ENCODE peak calls at places on chromosomes 13 and 19, in eight cellular contexts. O is HCT116, J is GM23338, B is upper lobe of left lung, Y is Panc1, F is K562, W is HepG2, N is GM12878. X is an unnamed sample. For H3K4me1, the result is how much of the 10 kb centered on the place peaks cover.

GRCh38 chr19:48121909-48122371 is 11.3 kb upstream of the PLA2G4C start:
- ATAC-seq in O (no peak), J (no peak), B (no peak), Y (no peak), F (no peak), W (no peak), N (peak), X (peak)

GRCh38 chr13:50370303-50370950 is 355.2 kb downstream of the KCNRG start:
- ATAC-seq in O (no peak), J (no peak), B (peak), Y (no peak), F (no peak), W (no peak), N (peak), X (no peak)

GRCh38 chr13:27403727-27404385 is 20.6 kb upstream of the GTF3A start:
- ATAC-seq in O (no peak), J (peak), B (no peak), Y (no peak), F (no peak), W (peak), N (no peak), X (no peak)

GRCh38 chr13:21434588-21434987 is 24.5 kb downstream of the ZDHHC20 start:
- ATAC-seq in O (no peak), J (no peak), B (peak), Y (no peak), F (no peak), W (no peak), N (no peak), X (no peak)

GRCh38 chr13:57874530-57874929 is 243.0 kb downstream of the PCDH17 start:
- ATAC-seq in O (no peak), J (no peak), B (no peak), Y (no peak), F (no peak), W (no peak), N (no peak), X (no peak)

GRCh38 chr19:31334849-31335624 is 14.2 kb downstream of the TSHZ3 start:
- ATAC-seq in O (no peak), J (no peak), B (no peak), Y (no peak), F (no peak), W (no peak), N (no peak), X (no peak)

GRCh38 chr13:35917252-35917941 is 213.8 kb downstream of the DCLK1 start:
- ATAC-seq in O (no peak), J (peak), B (no peak), Y (no peak), F (no peak), W (no peak), N (peak), X (no peak)

GRCh38 chr13:100658363-100658762 is 16.2 kb downstream of the TMTC4 start:
- ATAC-seq in O (no peak), J (no peak), B (no peak), Y (no peak), F (no peak), W (no peak), N (peak), X (no peak)

GRCh38 chr13:74187564-74187963 is 53.4 kb upstream of the KLF12 start:
- ATAC-seq in O (no peak), J (no peak), B (no peak), Y (no peak), F (no peak), W (peak), N (no peak), X (no peak)

GRCh38 chr19:40331052-40331451 is 17.1 kb downstream of the C19orf47 start:
- ATAC-seq in O (no peak), J (no peak), B (no peak), Y (no peak), F (no peak), W (no peak), N (no peak), X (no peak)

GRCh38 chr13:88704600-88705275 is 1033.6 kb downstream of the SLITRK5 start:
- ATAC-seq in O (no peak), J (no peak), B (no peak), Y (no peak), F (no peak), W (no peak), N (peak), X (no peak)

GRCh38 chr13:110555601-110556223 is 5.8 kb downstream of the RAB20 start:
- ATAC-seq in O (no peak), J (no peak), B (peak), Y (no peak), F (no peak), W (peak), N (peak), X (peak)

GRCh38 chr13:103349664-103350063 is 283.4 kb upstream of the SLC10A2 start:
- ATAC-seq in O (no peak), J (no peak), B (no peak), Y (no peak), F (no peak), W (no peak), N (no peak), X (no peak)

GRCh38 chr13:28449826-28450773 is 44.8 kb downstream of the FLT1 start:
- ATAC-seq in O (no peak), J (no peak), B (no peak), Y (no peak), F (peak), W (no peak), N (peak), X (no peak)

GRCh38 chr13:32455594-32455903 is 27.6 kb upstream of the N4BP2L1 start:
- ATAC-seq in O (no peak), J (no peak), B (no peak), Y (no peak), F (no peak), W (no peak), N (no peak), X (no peak)

GRCh38 chr13:24127116-24127631 is 33.3 kb upstream of the SPATA13 start:
- ATAC-seq in O (peak), J (no peak), B (no peak), Y (no peak), F (no peak), W (peak), N (peak), X (no peak)

GRCh38 chr13:73952683-73953082 is 181.5 kb downstream of the KLF12 start:
- ATAC-seq in O (no peak), J (no peak), B (no peak), Y (no peak), F (no peak), W (no peak), N (no peak), X (no peak)

GRCh38 chr19:6236310-6237291 is 43.2 kb downstream of the MLLT1 start:
- ATAC-seq in O (no peak), J (no peak), B (no peak), Y (no peak), F (no peak), W (no peak), N (no peak), X (no peak)
- TF ChIP-seq POLR2AphosphoS5 in O (no peak), J (no peak), B (peak), Y (no peak), F (no peak), W (no peak), N (no peak), X (no peak)

GRCh38 chr13:99218545-99218944 is 17.9 kb downstream of the UBAC2 start:
- ATAC-seq in O (no peak), J (no peak), B (no peak), Y (no peak), F (peak), W (no peak), N (no peak), X (no peak)
- H3K4me1 ChIP-seq in O (under half), J (under half), B (under half), Y (under half), F (under half), W (under half), N (under half), X (half or more)

GRCh38 chr19:8593931-8594330 is 16.6 kb downstream of the ADAMTS10 start:
- ATAC-seq in O (no peak), J (no peak), B (no peak), Y (no peak), F (no peak), W (no peak), N (no peak), X (no peak)
- TF ChIP-seq CTCF in O (peak), J (peak), B (no peak), Y (no peak), F (no peak), W (no peak), N (peak), X (no peak)

GRCh38 chr19:5608271-5608666 is 14.3 kb downstream of the SAFB2 start:
- ATAC-seq in O (no peak), J (no peak), B (no peak), Y (no peak), F (no peak), W (peak), N (no peak), X (no peak)
- TF ChIP-seq POLR2AphosphoS5 in O (no peak), J (no peak), B (no peak), Y (no peak), F (no peak), W (no peak), N (no peak), X (no peak)

DNA sequence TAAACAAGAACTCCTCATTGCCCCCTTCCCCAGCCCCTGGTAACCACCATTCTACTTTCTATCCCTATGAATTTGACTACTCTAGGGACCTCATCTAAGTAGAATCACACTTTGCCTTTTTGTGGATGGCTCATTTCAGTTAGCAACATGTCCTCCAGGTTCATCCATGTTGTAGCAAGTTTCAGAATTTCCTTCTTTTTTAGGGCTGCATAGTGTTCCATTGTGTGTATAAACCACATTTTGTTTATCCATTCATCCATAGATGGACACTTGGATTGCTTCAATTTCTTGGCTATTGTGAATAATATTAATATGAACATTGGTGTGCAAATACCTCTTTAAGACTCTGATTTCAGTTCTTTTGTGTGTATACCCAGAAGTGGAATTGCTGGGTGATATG is 4.8 kb upstream of the DHRS12 start:
- ATAC-seq in O (no peak), J (no peak), B (no peak), Y (no peak), F (no peak), W (no peak), N (no peak), X (no peak)
- H3K4me1 ChIP-seq in O (under half), J (under half), B (under half), Y (under half), F (under half), W (under half), N (under half), X (under half)

GRCh38 chr13:72952529-72953141 is 106.2 kb upstream of the KLF5 start:
- ATAC-seq in O (peak), J (peak), B (no peak), Y (no peak), F (peak), W (peak), N (peak), X (no peak)
- TF ChIP-seq CTCF in O (peak), J (peak), B (no peak), Y (no peak), F (no peak), W (no peak), N (no peak), X (no peak)

GRCh38 chr19:2981898-2982297 is 4.5 kb downstream of the TLE6 start:
- ATAC-seq in O (no peak), J (no peak), B (no peak), Y (no peak), F (no peak), W (no peak), N (no peak), X (no peak)

GRCh38 chr19:2983351-2984195 is 6.2 kb downstream of the TLE6 start:
- ATAC-seq in O (no peak), J (peak), B (peak), Y (peak), F (peak), W (peak), N (peak), X (peak)

GRCh38 chr19:2982556-2982955 is 5.2 kb downstream of the TLE6 start:
- ATAC-seq in O (no peak), J (no peak), B (peak), Y (peak), F (no peak), W (no peak), N (no peak), X (no peak)

GRCh38 chr19:2984196-2984490 is 6.8 kb downstream of the TLE6 start:
- ATAC-seq in O (no peak), J (no peak), B (no peak), Y (no peak), F (no peak), W (no peak), N (no peak), X (peak)

GRCh38 chr19:2982983-2983350 is 5.6 kb downstream of the TLE6 start:
- ATAC-seq in O (no peak), J (peak), B (peak), Y (peak), F (no peak), W (no peak), N (no peak), X (peak)
- TF ChIP-seq POLR2AphosphoS5 in O (no peak), J (no peak), B (peak), Y (no peak), F (no peak), W (no peak), N (no peak), X (peak)

GRCh38 chr19:13834308-13834790 is 39.1 kb downstream of the ZSWIM4 start:
- ATAC-seq in O (peak), J (no peak), B (no peak), Y (peak), F (no peak), W (no peak), N (no peak), X (no peak)
- H3K4me1 ChIP-seq in O (half or more), J (under half), B (half or more), Y (under half), F (under half), W (under half), N (under half), X (under half)

GRCh38 chr13:41590122-41590521 is 132.8 kb downstream of the RGCC start:
- ATAC-seq in O (no peak), J (no peak), B (no peak), Y (no peak), F (no peak), W (no peak), N (no peak), X (no peak)

GRCh38 chr13:41590643-41591042 is 133.3 kb downstream of the RGCC start:
- ATAC-seq in O (no peak), J (no peak), B (no peak), Y (no peak), F (no peak), W (no peak), N (no peak), X (no peak)

GRCh38 chr13:41588899-41589298 is 131.5 kb downstream of the RGCC start:
- ATAC-seq in O (peak), J (no peak), B (peak), Y (peak), F (peak), W (no peak), N (no peak), X (no peak)

GRCh38 chr13:41589434-41589833 is 132.1 kb downstream of the RGCC start:
- ATAC-seq in O (no peak), J (no peak), B (no peak), Y (no peak), F (no peak), W (no peak), N (no peak), X (no peak)

GRCh38 chr13:41587490-41587889 is 130.1 kb downstream of the RGCC start:
- ATAC-seq in O (peak), J (peak), B (no peak), Y (no peak), F (no peak), W (peak), N (peak), X (peak)
- TF ChIP-seq CTCF in O (peak), J (peak), B (no peak), Y (no peak), F (no peak), W (no peak), N (peak), X (no peak)

X was measured in gastroesophageal sphincter.